ENCODE peak calls at places on chromosomes 11 and 22, in four cellular contexts. U is pancreas, R is psoas muscle, C is Panc1. W is an unnamed sample.

GRCh38 chr22:27642104-27642800 is 159.3 kb downstream of the MN1 start:
- DNase-seq in U (no peak), R (peak), C (no peak), W (no peak)

GRCh38 chr11:81687057-81687456 is 1046.6 kb downstream of the FAM181B start:
- DNase-seq in U (no peak), R (no peak), C (no peak), W (no peak)

GRCh38 chr11:73652856-73653559 is 6.6 kb downstream of the PLEKHB1 start:
- DNase-seq in U (no peak), R (no peak), C (no peak), W (no peak)

GRCh38 chr22:43300891-43301676 is 42.1 kb downstream of the SCUBE1 start:
- DNase-seq in U (no peak), R (peak), C (no peak), W (no peak)

GRCh38 chr22:47030881-47031627 is 268.6 kb downstream of the TBC1D22A start:
- DNase-seq in U (peak), R (peak), C (no peak), W (no peak)

GRCh38 chr11:74634537-74634936 is 42.2 kb downstream of the POLD3 start:
- DNase-seq in U (no peak), R (no peak), C (no peak), W (no peak)

GRCh38 chr11:77154381-77155081 is 26.5 kb downstream of the MYO7A start:
- DNase-seq in U (no peak), R (peak), C (no peak), W (no peak)

GRCh38 chr11:34075178-34075820 is 23.8 kb downstream of the CAPRIN1 start:
- DNase-seq in U (no peak), R (no peak), C (no peak), W (no peak)

GRCh38 chr22:29314537-29315285 is 786 bp downstream of the RASL10A start:
- DNase-seq in U (no peak), R (peak), C (no peak), W (no peak)

GRCh38 chr11:95536049-95536448 is 253.5 kb downstream of the FAM76B start:
- DNase-seq in U (no peak), R (no peak), C (no peak), W (no peak)

GRCh38 chr11:75400110-75400865 is 970 bp downstream of the RPS3 start:
- DNase-seq in U (no peak), R (no peak), C (no peak), W (no peak)

GRCh38 chr11:79487412-79487811 is 46.6 kb upstream of the TENM4 start:
- DNase-seq in U (no peak), R (no peak), C (no peak), W (no peak)

GRCh38 chr22:24937114-24937513 is 9.4 kb downstream of the LHFPL7 start:
- DNase-seq in U (no peak), R (no peak), C (no peak), W (no peak)

DNA sequence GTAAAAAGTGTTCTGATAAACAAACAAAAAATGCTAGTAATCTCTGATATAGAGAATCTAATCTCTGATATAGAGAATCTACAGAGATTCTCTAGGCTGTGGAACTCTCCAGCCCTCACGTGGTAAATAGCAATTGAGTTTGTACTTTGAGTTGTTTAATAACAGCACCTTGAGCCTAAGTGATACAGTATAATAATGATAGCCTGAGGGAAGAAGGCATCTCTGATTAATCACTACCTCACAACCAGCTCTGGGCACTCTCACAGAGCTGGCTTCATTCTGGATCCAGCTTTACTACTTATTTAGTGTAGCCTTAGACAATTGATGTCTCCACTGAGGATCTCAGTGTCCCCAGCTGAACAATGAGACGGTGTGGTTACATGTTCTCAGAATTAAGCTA is 88.6 kb upstream of the DRD2 start:
- DNase-seq in U (no peak), R (no peak), C (no peak), W (no peak)
- TF ChIP-seq CTCF in U (no peak), R (no peak), C (no peak), W (no peak)

GRCh38 chr11:123544631-123545375 is 109.6 kb downstream of the SCN3B start:
- DNase-seq in U (no peak), R (no peak), C (no peak), W (no peak)

GRCh38 chr11:123547180-123547579 is 107.2 kb downstream of the SCN3B start:
- DNase-seq in U (no peak), R (no peak), C (no peak), W (no peak)

GRCh38 chr11:123548774-123549173 is 105.7 kb downstream of the SCN3B start:
- DNase-seq in U (no peak), R (no peak), C (no peak), W (no peak)

GRCh38 chr11:123545726-123546125 is 108.7 kb downstream of the SCN3B start:
- DNase-seq in U (no peak), R (no peak), C (no peak), W (no peak)

GRCh38 chr11:123546515-123546914 is 107.9 kb downstream of the SCN3B start:
- DNase-seq in U (no peak), R (no peak), C (no peak), W (no peak)
- TF ChIP-seq CTCF in U (no peak), R (no peak), C (no peak), W (no peak)

DNA sequence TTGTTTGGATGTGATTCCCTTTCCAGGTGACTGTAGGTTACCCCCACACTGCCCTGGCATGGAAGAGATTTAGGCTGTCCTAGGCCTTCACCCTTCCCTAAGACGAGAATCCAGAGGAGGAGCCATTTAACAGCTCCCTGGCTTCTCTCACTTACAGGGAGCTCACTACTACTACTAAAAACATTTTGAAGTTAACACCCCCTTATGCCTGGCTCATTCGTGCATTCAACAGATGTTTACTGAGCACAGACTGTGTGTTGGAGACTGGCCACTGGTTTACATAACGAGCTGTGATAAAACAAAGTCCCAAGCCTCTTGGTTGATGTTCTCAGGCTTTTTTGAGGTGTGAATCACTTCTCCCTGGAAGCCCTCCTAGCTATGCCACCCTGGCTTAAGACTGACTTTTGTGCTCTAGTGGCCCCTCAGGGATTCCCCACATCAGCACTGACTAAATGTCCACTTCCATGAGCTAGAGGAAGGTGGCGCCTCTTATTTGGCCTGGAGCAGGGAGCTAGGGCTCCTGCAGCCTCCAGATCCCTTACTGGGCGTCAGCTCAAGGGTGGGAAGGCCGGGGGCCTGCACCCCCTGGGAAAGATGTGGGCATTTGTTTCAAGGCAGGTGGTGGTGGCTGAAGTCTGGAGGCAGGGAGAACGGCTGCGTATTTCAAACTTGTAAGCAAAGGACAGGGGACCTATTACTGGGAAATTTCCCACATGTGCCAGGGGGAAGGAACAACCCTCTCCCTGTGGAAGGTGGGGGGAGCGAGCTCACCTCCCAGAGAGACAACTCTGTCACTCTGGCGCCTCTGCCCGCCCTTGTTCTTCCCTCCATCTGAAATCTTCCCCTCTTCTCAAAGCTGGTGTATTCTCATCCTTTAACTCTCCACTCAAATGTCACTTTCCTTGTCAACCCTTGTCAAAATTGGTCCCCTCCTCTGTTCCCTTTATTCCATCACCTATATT is 19.4 kb upstream of the MALAT1 start:
- DNase-seq in U (peak), R (peak), C (no peak), W (no peak)
- TF ChIP-seq CTCF in U (no peak), R (peak), C (peak), W (peak)

DNA sequence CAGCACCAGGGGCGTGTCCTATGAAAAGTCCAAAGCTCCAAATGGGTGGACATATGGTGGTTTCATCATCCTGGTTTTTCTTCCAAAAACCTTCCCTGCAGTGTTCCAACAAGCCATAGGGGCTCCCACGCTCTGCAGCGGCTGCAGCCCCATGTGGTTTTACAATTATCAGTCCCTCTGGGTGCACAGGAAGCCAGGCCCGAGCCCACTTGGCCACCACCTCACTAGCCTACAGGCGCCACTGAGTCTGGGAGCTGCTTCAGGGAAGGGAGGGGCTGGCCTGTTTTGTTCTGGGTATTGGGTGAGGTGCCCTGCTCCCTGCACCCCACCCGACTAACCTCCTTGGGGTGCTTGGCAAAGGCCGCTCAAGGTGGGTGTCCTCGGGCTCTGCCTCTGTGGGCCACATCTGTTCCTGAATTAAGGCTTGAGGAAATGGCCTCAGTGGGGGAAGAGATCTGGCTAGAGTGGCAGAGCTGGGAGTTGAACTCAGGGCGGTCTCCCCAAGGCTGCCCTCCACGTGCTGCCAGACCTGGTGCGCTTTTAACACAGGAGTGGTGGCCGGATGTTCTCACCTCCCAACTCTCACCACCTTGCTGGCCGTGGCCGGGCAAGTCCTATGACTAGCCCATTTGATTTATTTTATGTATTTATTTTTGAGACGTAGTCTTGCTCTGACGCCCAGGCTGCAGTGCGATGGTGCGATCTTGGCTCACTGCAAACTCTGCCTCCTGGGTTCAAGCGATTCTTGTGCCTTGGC is 5.3 kb upstream of the CDC42BPG start:
- DNase-seq in U (no peak), R (peak), C (no peak), W (no peak)
- TF ChIP-seq CTCF in U (no peak), R (no peak), C (no peak), W (no peak)

W was measured in D721Med.